ENCODE peak calls at places on chromosomes 16 and 17, in four cellular contexts. D is adrenal gland, Y is K562, M is heart right ventricle. G is an unnamed sample. For H3K4me1, the result is how much of the 10 kb centered on the place peaks cover.

GRCh38 chr16:86509759-86510464 is 415 bp upstream of the FOXF1 start:
- DNase-seq in D (no peak), Y (no peak), M (peak), G (peak)

GRCh38 chr17:57356153-57356721 is 99.9 kb downstream of the MSI2 start:
- DNase-seq in D (peak), Y (no peak), M (no peak), G (no peak)

GRCh38 chr17:47254403-47254943 is 846 bp downstream of the ITGB3 start:
- DNase-seq in D (no peak), Y (no peak), M (no peak), G (no peak)

GRCh38 chr16:53498984-53499383 is 4.0 kb downstream of the AKTIP start:
- DNase-seq in D (no peak), Y (no peak), M (no peak), G (no peak)

GRCh38 chr16:2250652-2251280 is 621 bp downstream of the ECI1 start:
- DNase-seq in D (peak), Y (no peak), M (no peak), G (no peak)

GRCh38 chr17:2084766-2085647 is 30.1 kb downstream of the HIC1 start:
- DNase-seq in D (peak), Y (no peak), M (peak), G (no peak)

GRCh38 chr16:9102379-9102778 is 10.9 kb downstream of the HAPSTR1 start:
- DNase-seq in D (no peak), Y (no peak), M (no peak), G (peak)

GRCh38 chr17:2337811-2338657 is 733 bp downstream of the SGSM2 start:
- DNase-seq in D (peak), Y (peak), M (peak), G (peak)

GRCh38 chr17:4815043-4815675 is 8.2 kb downstream of the PLD2 start:
- DNase-seq in D (no peak), Y (peak), M (no peak), G (no peak)

GRCh38 chr17:8122391-8122922 is 1.4 kb downstream of the HES7 start:
- DNase-seq in D (no peak), Y (no peak), M (peak), G (no peak)

GRCh38 chr16:84062734-84063640 is 20.4 kb upstream of the SLC38A8 start:
- DNase-seq in D (peak), Y (peak), M (peak), G (peak)

GRCh38 chr16:22955461-22956145 is 141.6 kb downstream of the HS3ST2 start:
- DNase-seq in D (peak), Y (no peak), M (no peak), G (no peak)

GRCh38 chr17:77609553-77610517 is 348.7 kb upstream of the TNRC6C start:
- DNase-seq in D (peak), Y (no peak), M (no peak), G (no peak)

GRCh38 chr17:58822148-58823050 is 66.7 kb downstream of the PPM1E start:
- DNase-seq in D (peak), Y (no peak), M (no peak), G (no peak)

GRCh38 chr16:1794221-1794871 is 841 bp upstream of the IGFALS start:
- DNase-seq in D (no peak), Y (no peak), M (peak), G (no peak)

GRCh38 chr17:45394913-45395568 is 37.6 kb downstream of the ARHGAP27 start:
- DNase-seq in D (peak), Y (peak), M (peak), G (peak)

GRCh38 chr17:4956493-4957061 is 5.7 kb downstream of the ENO3 start:
- DNase-seq in D (no peak), Y (no peak), M (no peak), G (no peak)

GRCh38 chr16:81542609-81543570 is 98.3 kb downstream of the CMIP start:
- DNase-seq in D (peak), Y (no peak), M (no peak), G (no peak)

GRCh38 chr16:66121466-66121865 is 245.0 kb upstream of the CDH5 start:
- DNase-seq in D (no peak), Y (no peak), M (no peak), G (no peak)

GRCh38 chr16:1551166-1551565 is 17.7 kb downstream of the TMEM204 start:
- DNase-seq in D (no peak), Y (no peak), M (no peak), G (no peak)

GRCh38 chr17:59366773-59367656 is 35.6 kb downstream of the YPEL2 start:
- DNase-seq in D (peak), Y (no peak), M (peak), G (peak)

GRCh38 chr17:70906808-70907207 is 737.5 kb downstream of the KCNJ2 start:
- DNase-seq in D (no peak), Y (no peak), M (no peak), G (no peak)

GRCh38 chr17:79423811-79424465 is 186.9 kb downstream of the RBFOX3 start:
- DNase-seq in D (no peak), Y (no peak), M (no peak), G (no peak)

GRCh38 chr17:50955667-50956120 is 89.5 kb upstream of the TOB1 start:
- DNase-seq in D (peak), Y (no peak), M (no peak), G (peak)

GRCh38 chr17:2238432-2239169 is 65.0 kb downstream of the SMG6 start:
- DNase-seq in D (peak), Y (no peak), M (peak), G (no peak)

GRCh38 chr17:83080641-83081560 is 1.5 kb downstream of the METRNL start:
- DNase-seq in D (no peak), Y (peak), M (no peak), G (no peak)

GRCh38 chr16:85398688-85399582 is 214.2 kb upstream of the GSE1 start:
- DNase-seq in D (no peak), Y (no peak), M (no peak), G (no peak)

GRCh38 chr17:27577884-27578717 is 52.9 kb upstream of the LGALS9 start:
- DNase-seq in D (peak), Y (no peak), M (peak), G (no peak)

GRCh38 chr17:2023692-2024571 is 1.2 kb downstream of the RTN4RL1 start:
- DNase-seq in D (peak), Y (peak), M (peak), G (peak)

GRCh38 chr17:77314601-77315000 is 173.8 kb downstream of the SEC14L1 start:
- DNase-seq in D (peak), Y (no peak), M (no peak), G (no peak)

GRCh38 chr16:84176192-84177053 is 10.4 kb downstream of the TAF1C start:
- DNase-seq in D (no peak), Y (no peak), M (no peak), G (no peak)

GRCh38 chr16:11254913-11255736 is 879 bp downstream of the SOCS1 start:
- DNase-seq in D (peak), Y (peak), M (no peak), G (no peak)

GRCh38 chr17:1553354-1554266 is 9.0 kb downstream of the PITPNA start:
- DNase-seq in D (no peak), Y (no peak), M (no peak), G (no peak)

GRCh38 chr17:67818110-67819002 is 6.9 kb upstream of the BPTF start:
- DNase-seq in D (peak), Y (no peak), M (no peak), G (no peak)

GRCh38 chr16:55668337-55669281 is 12.8 kb downstream of the SLC6A2 start:
- DNase-seq in D (peak), Y (no peak), M (no peak), G (no peak)

GRCh38 chr16:79758615-79759346 is 158.2 kb upstream of the MAF start:
- DNase-seq in D (no peak), Y (no peak), M (no peak), G (no peak)

DNA sequence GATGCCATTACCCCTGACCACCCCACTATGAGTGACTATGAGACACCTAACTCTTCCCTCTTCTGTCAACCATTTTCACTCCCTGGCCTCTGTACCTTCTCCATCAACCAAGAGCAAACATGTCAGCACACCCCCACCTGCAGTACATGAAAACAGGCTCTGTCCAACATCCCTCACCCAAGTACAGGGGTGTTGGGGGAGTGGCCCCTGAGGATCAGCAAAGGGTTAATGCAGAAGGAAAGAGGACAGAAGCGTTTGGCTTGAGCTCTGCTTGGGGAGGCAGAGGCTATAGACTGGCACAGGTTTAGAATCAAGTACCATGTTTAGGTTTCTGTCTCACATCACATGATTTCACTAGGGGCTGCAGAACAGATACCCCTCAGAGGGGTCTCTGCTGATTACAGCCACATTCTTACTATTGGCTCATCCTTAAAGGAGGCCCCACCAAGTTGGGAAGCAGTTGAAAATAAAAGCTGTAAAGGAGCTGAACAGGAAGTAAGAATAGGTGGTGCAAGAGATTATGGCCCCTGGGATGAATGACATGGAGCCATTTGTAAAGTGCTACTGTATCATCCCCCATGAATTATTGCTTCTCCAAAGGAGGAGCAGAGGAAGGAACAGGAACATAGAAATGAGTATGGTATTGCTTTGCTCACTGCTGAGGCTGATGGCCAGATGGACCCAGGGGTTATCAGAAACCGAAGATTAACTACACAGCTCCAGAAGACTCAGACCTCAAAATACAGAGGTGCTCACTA is 2.4 kb upstream of the PSMC3IP start:
- DNase-seq in D (no peak), Y (no peak), M (no peak), G (no peak)
- H3K27ac ChIP-seq in D (no peak), Y (no peak), M (no peak), G (no peak)

DNA sequence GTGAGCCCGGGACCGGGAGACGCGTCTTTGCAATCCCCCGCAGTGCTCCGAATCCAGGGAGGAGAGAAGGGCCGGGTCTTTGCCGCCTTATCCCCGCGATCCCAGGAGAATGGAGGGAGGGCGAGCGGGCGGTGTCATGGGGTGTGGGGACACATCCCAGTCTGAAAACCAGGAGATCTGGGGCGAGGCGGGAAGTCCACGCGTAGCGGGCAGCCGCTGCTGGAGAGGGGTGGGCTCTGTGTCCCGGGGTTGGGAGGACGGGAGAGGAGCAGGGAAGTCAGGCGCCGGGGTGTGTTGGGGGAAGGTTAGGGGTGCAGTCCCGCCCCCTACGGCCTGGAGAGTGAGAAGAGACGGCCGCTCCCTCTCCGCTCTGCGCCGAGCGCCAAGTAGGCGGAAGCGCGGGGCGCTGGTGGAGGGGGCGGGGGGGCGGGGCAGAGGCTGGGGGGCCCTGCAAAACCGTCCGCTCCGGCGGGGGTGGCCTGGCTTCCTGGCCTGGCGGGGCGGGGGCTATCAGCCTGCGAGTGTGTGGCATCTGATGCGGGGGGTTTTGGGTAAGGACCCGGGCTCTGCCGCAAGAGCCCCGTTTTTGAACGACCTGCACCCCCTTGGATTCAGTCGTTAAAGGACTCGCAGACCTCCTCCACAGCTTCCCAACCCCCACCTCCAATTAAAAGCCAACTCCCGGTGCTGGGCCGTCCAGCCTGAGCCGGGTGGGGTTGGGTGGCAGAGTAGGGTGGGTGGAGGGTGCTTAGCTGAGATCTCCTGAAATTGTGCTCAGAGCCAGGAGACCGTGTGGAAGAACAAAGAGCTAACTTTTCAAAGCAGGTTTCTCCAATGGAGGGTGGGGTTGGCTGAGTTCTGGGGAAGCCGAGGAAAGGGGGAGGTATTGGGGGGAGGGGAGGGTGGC is 654 bp downstream of the LASP1 start:
- DNase-seq in D (peak), Y (peak), M (peak), G (peak)
- H3K4me1 ChIP-seq in D (half or more), Y (under half), M (half or more), G (under half)

GRCh38 chr17:76250141-76250540 is 9.8 kb upstream of the RNF157 start:
- DNase-seq in D (peak), Y (no peak), M (no peak), G (no peak)

GRCh38 chr17:76251478-76252039 is 11.3 kb upstream of the RNF157 start:
- DNase-seq in D (peak), Y (no peak), M (no peak), G (no peak)

GRCh38 chr17:76254275-76254674 is 10.9 kb upstream of the UBALD2 start:
- DNase-seq in D (peak), Y (no peak), M (no peak), G (no peak)

GRCh38 chr17:76255801-76256429 is 9.2 kb upstream of the UBALD2 start:
- DNase-seq in D (no peak), Y (no peak), M (no peak), G (no peak)

DNA sequence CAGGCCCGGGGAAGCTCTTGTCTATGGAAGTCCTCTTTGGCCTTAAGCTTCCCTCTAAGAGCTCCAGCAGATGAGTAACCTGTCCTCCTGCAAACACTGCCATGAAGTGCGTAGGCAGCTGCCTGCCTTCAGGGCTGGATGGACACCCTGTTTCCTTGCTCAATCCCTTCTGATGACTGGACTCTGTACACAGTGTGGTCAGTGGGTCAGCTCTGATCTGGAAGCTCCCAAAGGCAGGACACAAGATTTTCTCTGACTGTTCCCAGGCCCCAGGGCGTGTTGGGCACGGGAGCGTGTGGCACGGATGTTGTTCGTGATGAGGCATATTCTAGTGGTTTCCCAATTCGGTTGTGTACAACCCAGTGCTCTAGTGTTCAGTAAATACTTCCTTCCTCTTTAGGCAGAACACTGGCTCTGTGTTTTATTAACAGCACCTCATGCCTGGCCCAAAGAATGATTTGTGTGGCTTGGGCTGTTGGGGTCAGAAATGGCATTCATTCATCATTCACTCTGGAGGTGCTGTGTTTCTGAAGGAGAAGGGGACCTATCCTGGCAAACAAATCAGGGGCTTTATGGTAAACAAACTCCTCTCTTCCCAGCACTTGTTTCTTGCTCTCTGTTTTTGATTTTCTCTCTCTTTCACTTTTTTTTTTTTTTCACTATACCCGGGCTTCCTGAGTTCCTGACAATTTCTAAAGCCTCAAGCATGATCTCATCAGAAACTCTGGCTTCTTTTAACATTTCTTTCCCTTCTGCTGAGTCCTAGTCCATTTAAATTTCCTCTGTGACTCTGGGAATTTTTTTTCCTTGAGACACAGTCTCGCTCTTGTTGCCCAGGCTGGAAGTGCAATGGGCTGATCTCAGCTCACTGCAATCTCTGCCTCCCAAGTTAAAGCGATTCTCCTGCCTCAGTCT is 12.0 kb upstream of the RNF157 start:
- DNase-seq in D (peak), Y (no peak), M (no peak), G (no peak)
- H3K27ac ChIP-seq in D (peak), Y (no peak), M (no peak), G (no peak)

GRCh38 chr16:4403133-4403949 is 13.1 kb downstream of the CORO7 start:
- DNase-seq in D (no peak), Y (no peak), M (no peak), G (no peak)
- H3K4me1 ChIP-seq in D (under half), Y (under half), M (under half), G (under half)

GRCh38 chr16:68289202-68289601 is 21.5 kb downstream of the SLC7A6OS start:
- DNase-seq in D (no peak), Y (no peak), M (no peak), G (no peak)
- H3K27ac ChIP-seq in D (no peak), Y (peak), M (peak), G (peak)

GRCh38 chr16:88681084-88681680 is 5.1 kb downstream of the SNAI3 start:
- DNase-seq in D (no peak), Y (peak), M (no peak), G (no peak)
- H3K4me1 ChIP-seq in D (under half), Y (under half), M (under half), G (under half)

DNA sequence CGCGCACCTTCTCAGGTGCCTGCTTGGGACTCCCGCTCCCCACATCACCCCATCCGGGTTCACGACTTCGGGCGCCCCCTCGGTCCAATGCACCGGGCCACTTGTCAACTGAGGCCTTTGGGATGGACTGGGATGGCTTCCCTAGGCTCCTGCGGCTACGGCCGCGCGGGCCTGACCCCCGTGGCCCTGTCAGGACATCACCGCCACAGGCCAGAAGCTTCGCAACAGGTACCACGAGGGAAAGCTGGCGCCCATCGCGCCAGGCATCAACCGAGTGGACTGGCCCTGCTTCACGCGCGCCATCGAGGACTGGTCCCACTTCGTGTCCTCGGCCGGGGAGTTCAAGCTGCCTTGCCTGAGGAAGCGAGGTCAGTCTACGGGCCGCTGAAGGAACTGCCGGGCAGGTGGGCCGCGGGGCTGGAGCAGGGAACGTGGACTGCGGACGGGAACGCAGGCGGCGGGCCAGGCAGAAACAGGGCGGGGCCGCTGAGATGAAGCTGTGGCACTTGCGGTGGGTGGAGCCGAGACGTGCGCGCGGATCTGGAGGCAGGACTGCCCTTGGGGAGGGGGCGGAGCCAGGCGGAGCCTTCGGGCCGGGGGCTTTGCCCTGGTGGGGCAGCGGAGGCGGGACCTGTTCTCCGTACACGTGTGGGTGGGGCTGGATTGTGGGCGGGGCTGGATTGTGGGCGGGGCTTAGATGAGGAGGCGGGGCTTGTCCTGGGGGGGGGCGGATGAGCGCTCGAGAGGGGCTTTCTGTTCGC is 13.7 kb upstream of the CNGB1 start:
- DNase-seq in D (peak), Y (peak), M (peak), G (peak)
- H3K27ac ChIP-seq in D (no peak), Y (peak), M (no peak), G (no peak)

GRCh38 chr16:56938664-56939513 is 6.9 kb downstream of the HERPUD1 start:
- DNase-seq in D (no peak), Y (no peak), M (no peak), G (no peak)

GRCh38 chr16:56941092-56941491 is 9.2 kb downstream of the HERPUD1 start:
- DNase-seq in D (no peak), Y (no peak), M (no peak), G (no peak)

GRCh38 chr16:56936950-56937349 is 5.0 kb downstream of the HERPUD1 start:
- DNase-seq in D (no peak), Y (no peak), M (no peak), G (no peak)

GRCh38 chr16:56941856-56942331 is 10.0 kb downstream of the HERPUD1 start:
- DNase-seq in D (no peak), Y (no peak), M (no peak), G (no peak)

DNA sequence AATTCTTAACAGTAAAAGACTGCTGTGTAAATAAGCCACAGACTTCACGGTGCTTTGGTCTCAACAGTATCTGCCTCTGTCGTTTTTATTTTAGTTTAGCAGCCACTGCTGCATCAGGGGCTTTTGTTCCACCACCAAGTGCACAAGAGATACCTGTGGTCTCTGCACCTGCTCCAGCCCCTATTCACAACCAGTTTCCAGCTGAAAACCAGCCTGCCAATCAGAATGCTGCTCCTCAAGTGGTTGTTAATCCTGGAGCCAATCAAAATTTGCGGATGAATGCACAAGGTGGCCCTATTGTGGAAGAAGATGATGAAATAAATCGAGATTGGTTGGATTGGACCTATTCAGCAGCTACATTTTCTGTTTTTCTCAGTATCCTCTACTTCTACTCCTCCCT is 7.9 kb downstream of the HERPUD1 start:
- DNase-seq in D (no peak), Y (peak), M (no peak), G (no peak)
- H3K4me1 ChIP-seq in D (under half), Y (under half), M (under half), G (under half)

G was measured in lung.